ENCODE peak calls at places on chromosomes 13 and 19, in six cellular contexts. R, V, Q, M, P and N are unnamed samples.
A peak's percentile ranks its signal among the peaks of the same experiment; 100 is the strongest.

GRCh38 chr19:6685962-6686627 is 16.1 kb upstream of the TNFSF14 start:
- DNase-seq in Q (no peak), R (no peak), V (no peak), M (no peak), P (no peak), N (no peak)

GRCh38 chr13:110119943-110120905 is 186.7 kb downstream of the COL4A1 start:
- DNase-seq in P (no peak), M (no peak), Q (no peak), R (no peak), V (no peak), N (no peak)

GRCh38 chr13:65985632-65986031 is 1244.5 kb downstream of the PCDH9 start:
- DNase-seq in Q (no peak), V (no peak), M (peak; percentile 47), P (no peak), R (no peak), N (no peak)

GRCh38 chr19:33350538-33351309 is 22.8 kb upstream of the CEBPG start:
- DNase-seq in V (no peak), Q (no peak), P (no peak), M (no peak), R (no peak), N (no peak)

GRCh38 chr13:93227280-93227905 is 786 bp downstream of the GPC6 start:
- DNase-seq in R (no peak), V (peak; percentile 71), M (peak; percentile 11), Q (no peak), P (peak; percentile 41), N (no peak)

GRCh38 chr13:100363351-100363750 is 225.2 kb downstream of the GGACT start:
- DNase-seq in V (no peak), M (no peak), P (no peak), R (no peak), Q (no peak), N (no peak)

GRCh38 chr19:46205183-46205984 is 24.2 kb upstream of the IGFL1 start:
- DNase-seq in V (no peak), Q (no peak), M (no peak), P (no peak), R (no peak), N (no peak)

GRCh38 chr13:78604782-78605611 is 1.6 kb upstream of the POU4F1 start:
- DNase-seq in V (no peak), P (no peak), Q (no peak), M (no peak), R (no peak), N (no peak)

GRCh38 chr19:54312436-54313362 is at the start of gene LILRA5:
- DNase-seq in R (no peak), M (peak; percentile 7), V (no peak), Q (no peak), P (no peak), N (no peak)

GRCh38 chr13:51902776-51903175 is 41.0 kb downstream of the CCDC70 start:
- DNase-seq in Q (no peak), V (no peak), P (peak; percentile 86), R (no peak), M (no peak), N (peak; percentile 24)

GRCh38 chr19:46192990-46193650 is 36.4 kb upstream of the IGFL1 start:
- DNase-seq in V (no peak), Q (peak; percentile 19), P (no peak), M (peak; percentile 10), R (no peak), N (no peak)

GRCh38 chr19:47723573-47723923 is 10.3 kb downstream of the EHD2 start:
- DNase-seq in V (no peak), M (no peak), P (peak; percentile 46), R (no peak), Q (no peak), N (peak; percentile 53)

GRCh38 chr13:23922005-23922932 is 25.0 kb upstream of the C1QTNF9B start:
- DNase-seq in V (no peak), R (no peak), M (no peak), Q (no peak), P (no peak), N (no peak)

GRCh38 chr13:76556632-76557031 is 329.6 kb downstream of the KCTD12 start:
- DNase-seq in Q (no peak), M (no peak), P (no peak), V (no peak), R (no peak), N (no peak)

GRCh38 chr13:22111152-22111783 is 440.4 kb downstream of the FGF9 start:
- DNase-seq in M (no peak), V (no peak), R (no peak), Q (no peak), P (no peak), N (no peak)

GRCh38 chr13:110682746-110683145 is 23.2 kb downstream of the CARS2 start:
- DNase-seq in Q (no peak), M (no peak), P (no peak), R (no peak), V (no peak), N (no peak)

GRCh38 chr19:2426661-2427322 is 594 bp downstream of the TIMM13 start:
- DNase-seq in Q (peak; percentile 37), V (no peak), R (peak; percentile 17), M (peak; percentile 47), P (no peak), N (peak; percentile 52)

GRCh38 chr19:51439021-51439465 is 19.2 kb downstream of the SIGLEC8 start:
- DNase-seq in Q (no peak), R (no peak), M (peak; percentile 49), V (no peak), P (peak; percentile 52), N (peak; percentile 54)

GRCh38 chr19:1027953-1028902 is 1.8 kb downstream of the CNN2 start:
- DNase-seq in M (peak; percentile 79), V (no peak), R (peak; percentile 67), P (no peak), Q (no peak), N (peak; percentile 64)